ENCODE peak calls at places on chromosomes 12 and 14, in ten cellular contexts. I is HT-29; K is kidney; C is ovary; R is HS-27A; O is HuH-7.5; F is naive thymus-derived CD8-positive, alpha-beta T cell; W is hepatocyte; U is AML-193; J is NCI-H2081. Y is an unnamed sample.

GRCh38 chr14:101361044-101361443 is 200.3 kb upstream of the DIO3 start:
- DNase-seq in C (no peak), K (no peak), J (no peak), U (no peak), O (no peak), W (no peak), F (no peak), R (no peak), I (no peak), Y (no peak)

GRCh38 chr12:4766445-4766844 is 46.2 kb downstream of the GALNT8 start:
- DNase-seq in W (no peak), I (no peak), F (no peak), K (no peak), R (no peak), J (no peak), C (no peak), U (no peak), O (no peak), Y (no peak)

GRCh38 chr12:10896854-10897253 is 12.5 kb downstream of the TAS2R13 start:
- DNase-seq in F (no peak), O (no peak), R (no peak), W (no peak), K (no peak), I (no peak), J (no peak), U (no peak), C (no peak), Y (no peak)

GRCh38 chr12:75020068-75020557 is 189.5 kb downstream of the KCNC2 start:
- DNase-seq in O (no peak), U (no peak), R (no peak), C (no peak), F (no peak), K (peak), J (no peak), I (no peak), W (no peak), Y (no peak)

GRCh38 chr12:1908758-1909157 is 9.7 kb downstream of the CACNA2D4 start:
- DNase-seq in F (no peak), K (no peak), I (no peak), C (no peak), U (no peak), W (no peak), J (no peak), O (no peak), R (no peak), Y (no peak)

GRCh38 chr12:80282761-80283160 is 161.3 kb upstream of the PTPRQ start:
- DNase-seq in U (no peak), W (no peak), K (no peak), R (no peak), C (no peak), I (no peak), O (no peak), F (no peak), J (no peak), Y (no peak)

GRCh38 chr12:127489055-127489454 is 777.9 kb upstream of the TMEM132C start:
- DNase-seq in O (no peak), W (peak), U (no peak), J (no peak), K (no peak), I (peak), R (no peak), F (no peak), C (no peak), Y (no peak)

GRCh38 chr14:81519200-81519998 is 14.3 kb downstream of the SEL1L start:
- DNase-seq in C (no peak), R (no peak), U (peak), I (no peak), O (no peak), K (no peak), F (no peak), J (no peak), W (no peak), Y (no peak)

GRCh38 chr12:42807251-42807650 is 217.7 kb upstream of the PRICKLE1 start:
- DNase-seq in K (no peak), R (no peak), W (no peak), I (no peak), U (no peak), O (no peak), J (no peak), F (no peak), C (no peak), Y (no peak)

GRCh38 chr14:55329999-55330710 is 58.9 kb downstream of the FBXO34 start:
- DNase-seq in J (no peak), K (no peak), O (no peak), I (no peak), C (no peak), W (no peak), F (no peak), R (no peak), U (no peak), Y (no peak)

GRCh38 chr12:103962493-103962892 is 3.2 kb upstream of the TDG start:
- DNase-seq in C (no peak), O (no peak), U (no peak), J (no peak), F (no peak), I (no peak), K (no peak), W (no peak), R (no peak), Y (no peak)

GRCh38 chr12:131896080-131896810 is 1.8 kb downstream of the ULK1 start:
- DNase-seq in W (peak), J (peak), I (peak), R (peak), U (peak), F (peak), O (peak), C (peak), K (peak), Y (peak)

GRCh38 chr14:69643430-69644200 is 32.2 kb downstream of the SUSD6 start:
- DNase-seq in F (no peak), J (peak), O (peak), K (no peak), R (no peak), W (peak), C (peak), U (peak), I (peak), Y (no peak)

GRCh38 chr12:110555509-110556406 is 27.4 kb downstream of the PPTC7 start:
- DNase-seq in O (no peak), U (no peak), R (no peak), W (no peak), J (no peak), I (no peak), F (no peak), K (no peak), C (no peak), Y (no peak)

GRCh38 chr14:95260537-95261440 is 58.9 kb downstream of the CLMN start:
- DNase-seq in R (no peak), O (no peak), U (no peak), K (no peak), I (no peak), J (no peak), C (no peak), W (no peak), F (no peak), Y (no peak)

GRCh38 chr14:86766469-86766868 is 1226.5 kb downstream of the GALC start:
- DNase-seq in C (no peak), I (no peak), U (no peak), O (no peak), F (no peak), W (no peak), K (no peak), R (no peak), J (no peak), Y (no peak)

GRCh38 chr12:53102883-53103807 is at the start of gene SOAT2:
- DNase-seq in K (peak), U (no peak), R (no peak), W (peak), I (peak), J (peak), F (peak), C (no peak), O (peak), Y (peak)

GRCh38 chr12:108447168-108447840 is 67.8 kb upstream of the FICD start:
- DNase-seq in R (no peak), I (no peak), O (no peak), K (no peak), F (no peak), J (no peak), C (no peak), U (no peak), W (no peak), Y (no peak)

GRCh38 chr12:57009949-57010626 is 3.7 kb upstream of the ZBTB39 start:
- DNase-seq in F (no peak), I (no peak), U (no peak), W (no peak), R (no peak), K (no peak), J (no peak), O (no peak), C (no peak), Y (no peak)

GRCh38 chr12:123867141-123867540 is 105.0 kb downstream of the DNAH10 start:
- DNase-seq in U (no peak), C (no peak), W (no peak), O (no peak), R (no peak), J (no peak), I (no peak), K (no peak), F (no peak), Y (no peak)

GRCh38 chr12:27969011-27969900 is 3.3 kb downstream of the PTHLH start:
- DNase-seq in O (peak), W (peak), I (no peak), C (peak), U (no peak), F (no peak), J (no peak), K (peak), R (no peak), Y (no peak)

GRCh38 chr14:56709201-56709600 is 101.1 kb downstream of the OTX2 start:
- DNase-seq in I (no peak), J (no peak), K (no peak), C (no peak), W (peak), O (no peak), U (no peak), R (no peak), F (no peak), Y (no peak)

GRCh38 chr12:106131671-106132070 is 7.1 kb downstream of the NUAK1 start:
- DNase-seq in F (no peak), O (no peak), I (no peak), R (no peak), U (no peak), K (no peak), W (no peak), C (no peak), J (no peak), Y (no peak)

GRCh38 chr14:89337161-89337560 is 79.9 kb downstream of the FOXN3 start:
- DNase-seq in W (no peak), F (no peak), J (no peak), U (no peak), I (no peak), C (no peak), R (no peak), K (no peak), O (no peak), Y (no peak)

GRCh38 chr14:39988939-39989338 is 556.7 kb upstream of the FBXO33 start:
- DNase-seq in U (peak), R (no peak), J (peak), C (no peak), W (peak), K (no peak), F (no peak), I (peak), O (no peak), Y (no peak)

GRCh38 chr12:126191037-126191891 is 1126.0 kb downstream of the AACS start:
- DNase-seq in F (no peak), K (no peak), O (no peak), W (peak), J (peak), I (no peak), R (no peak), U (no peak), C (no peak), Y (no peak)

GRCh38 chr12:93109794-93110203 is 180.7 kb upstream of the EEA1 start:
- DNase-seq in O (no peak), I (no peak), F (no peak), J (peak), W (no peak), C (peak), U (no peak), R (no peak), K (no peak), Y (no peak)

GRCh38 chr12:118980407-118981014 is 830 bp upstream of the SRRM4 start:
- DNase-seq in K (peak), F (no peak), C (no peak), R (no peak), O (no peak), U (no peak), J (no peak), I (no peak), W (no peak), Y (no peak)

GRCh38 chr12:76713986-76714385 is 49.9 kb upstream of the ZDHHC17 start:
- DNase-seq in C (no peak), J (no peak), U (no peak), R (no peak), I (no peak), O (no peak), K (no peak), F (no peak), W (no peak), Y (no peak)

GRCh38 chr14:64539186-64539552 is 1.4 kb upstream of the HSPA2 start:
- DNase-seq in K (no peak), W (no peak), J (no peak), I (peak), R (no peak), U (no peak), C (no peak), F (no peak), O (no peak), Y (no peak)

GRCh38 chr14:102727336-102728095 is 49.7 kb upstream of the TRAF3 start:
- DNase-seq in C (no peak), U (no peak), K (no peak), J (no peak), W (no peak), O (no peak), I (no peak), F (no peak), R (no peak), Y (no peak)

GRCh38 chr12:100017056-100017455 is 32.3 kb upstream of the ANKS1B start:
- DNase-seq in J (no peak), U (no peak), O (no peak), C (no peak), I (no peak), W (no peak), F (no peak), R (peak), K (no peak), Y (no peak)

GRCh38 chr14:75293920-75294648 is 15.5 kb downstream of the FOS start:
- DNase-seq in U (peak), K (peak), J (peak), W (peak), O (peak), I (peak), F (peak), R (no peak), C (peak), Y (peak)